ENCODE peak calls at places on chromosome 6, in nine cellular contexts. R, K, X, B, I, Y, L, G and T are unnamed samples.

GRCh38 chr6:168133186-168133585 is 54.2 kb upstream of the FRMD1 start:
- DNase-seq in R (peak), K (no peak), X (no peak), B (no peak), I (no peak), Y (no peak), L (peak), G (no peak), T (no peak)

GRCh38 chr6:134339216-134339615 is 21.3 kb upstream of the SGK1 start:
- DNase-seq in R (no peak), K (no peak), X (no peak), B (no peak), I (no peak), Y (no peak), L (no peak), G (no peak), T (no peak)

GRCh38 chr6:1313364-1313754 is 1.5 kb downstream of the FOXQ1 start:
- DNase-seq in R (no peak), K (no peak), X (no peak), B (peak), I (no peak), Y (no peak), L (no peak), G (no peak), T (no peak)

GRCh38 chr6:166742981-166743380 is 115.9 kb upstream of the RPS6KA2 start:
- DNase-seq in R (no peak), K (no peak), X (no peak), B (no peak), I (no peak), Y (no peak), L (no peak), G (no peak), T (no peak)

GRCh38 chr6:22102671-22103070 is 194.2 kb downstream of the PRL start:
- DNase-seq in R (peak), K (no peak), X (no peak), B (peak), I (no peak), Y (no peak), L (no peak), G (no peak), T (no peak)

GRCh38 chr6:29491574-29491973 is 3.8 kb upstream of the MAS1L start:
- DNase-seq in R (no peak), K (no peak), X (no peak), B (no peak), I (no peak), Y (no peak), L (no peak), G (no peak), T (no peak)

GRCh38 chr6:134892362-134892761 is 57.5 kb downstream of the ALDH8A1 start:
- DNase-seq in R (no peak), K (no peak), X (no peak), B (no peak), I (no peak), Y (no peak), L (no peak), G (no peak), T (no peak)

GRCh38 chr6:10722570-10722819 is 375 bp upstream of the TMEM14C start:
- DNase-seq in R (no peak), K (no peak), X (no peak), B (no peak), I (no peak), Y (no peak), L (no peak), G (no peak), T (no peak)